ENCODE peak calls at places on chromosomes 6 and 20, in eight cellular contexts. One of them, this sample, is unnamed.

GRCh38 chr6:84403545-84403944 is 176.1 kb upstream of the CEP162 start:
- DNase-seq in uterus: no peak
- DNase-seq in body of pancreas: no peak
- DNase-seq in CD4-positive, alpha-beta T cell: no peak
- DNase-seq in psoas muscle: no peak
- DNase-seq in lung: no peak
- DNase-seq in HepG2: no peak
- DNase-seq in Panc1: no peak
- DNase-seq in this sample: no peak

GRCh38 chr6:125984311-125984710 is 2.0 kb upstream of the TRMT11 start:
- DNase-seq in uterus: no peak
- DNase-seq in body of pancreas: no peak
- DNase-seq in CD4-positive, alpha-beta T cell: no peak
- DNase-seq in psoas muscle: no peak
- DNase-seq in lung: no peak
- DNase-seq in HepG2: no peak
- DNase-seq in Panc1: no peak
- DNase-seq in this sample: no peak

GRCh38 chr6:9563996-9564395 is 850.9 kb downstream of the TFAP2A start:
- DNase-seq in uterus: no peak
- DNase-seq in body of pancreas: no peak
- DNase-seq in CD4-positive, alpha-beta T cell: no peak
- DNase-seq in psoas muscle: no peak
- DNase-seq in lung: no peak
- DNase-seq in HepG2: no peak
- DNase-seq in Panc1: no peak
- DNase-seq in this sample: no peak

GRCh38 chr20:16904751-16905150 is 156.6 kb downstream of the OTOR start:
- DNase-seq in uterus: no peak
- DNase-seq in body of pancreas: no peak
- DNase-seq in CD4-positive, alpha-beta T cell: no peak
- DNase-seq in psoas muscle: no peak
- DNase-seq in lung: no peak
- DNase-seq in HepG2: no peak
- DNase-seq in Panc1: no peak
- DNase-seq in this sample: no peak

GRCh38 chr6:101114703-101115102 is 233.6 kb upstream of the ASCC3 start:
- DNase-seq in uterus: no peak
- DNase-seq in body of pancreas: no peak
- DNase-seq in CD4-positive, alpha-beta T cell: no peak
- DNase-seq in psoas muscle: no peak
- DNase-seq in lung: no peak
- DNase-seq in HepG2: peak
- DNase-seq in Panc1: peak
- DNase-seq in this sample: no peak

GRCh38 chr20:25282034-25282781 is 34.3 kb downstream of the PYGB start:
- DNase-seq in uterus: peak
- DNase-seq in body of pancreas: peak
- DNase-seq in CD4-positive, alpha-beta T cell: no peak
- DNase-seq in psoas muscle: no peak
- DNase-seq in lung: no peak
- DNase-seq in HepG2: no peak
- DNase-seq in Panc1: no peak
- DNase-seq in this sample: no peak

GRCh38 chr6:83215131-83216047 is 22.2 kb downstream of the RWDD2A start:
- DNase-seq in uterus: peak
- DNase-seq in body of pancreas: peak
- DNase-seq in CD4-positive, alpha-beta T cell: peak
- DNase-seq in psoas muscle: peak
- DNase-seq in lung: peak
- DNase-seq in HepG2: peak
- DNase-seq in Panc1: no peak
- DNase-seq in this sample: no peak

GRCh38 chr6:116111552-116112528 is 11.2 kb downstream of the NT5DC1 start:
- DNase-seq in uterus: no peak
- DNase-seq in body of pancreas: peak
- DNase-seq in CD4-positive, alpha-beta T cell: no peak
- DNase-seq in psoas muscle: no peak
- DNase-seq in lung: no peak
- DNase-seq in HepG2: peak
- DNase-seq in Panc1: no peak
- DNase-seq in this sample: no peak

GRCh38 chr20:62458256-62459251 is 17.2 kb downstream of the GATA5 start:
- DNase-seq in uterus: peak
- DNase-seq in body of pancreas: no peak
- DNase-seq in CD4-positive, alpha-beta T cell: no peak
- DNase-seq in psoas muscle: no peak
- DNase-seq in lung: no peak
- DNase-seq in HepG2: no peak
- DNase-seq in Panc1: no peak
- DNase-seq in this sample: no peak

GRCh38 chr6:88864347-88865057 is 98.9 kb downstream of the RNGTT start:
- DNase-seq in uterus: no peak
- DNase-seq in body of pancreas: no peak
- DNase-seq in CD4-positive, alpha-beta T cell: no peak
- DNase-seq in psoas muscle: no peak
- DNase-seq in lung: no peak
- DNase-seq in HepG2: no peak
- DNase-seq in Panc1: no peak
- DNase-seq in this sample: no peak

GRCh38 chr6:157592566-157592965 is 211.6 kb downstream of the ZDHHC14 start:
- DNase-seq in uterus: no peak
- DNase-seq in body of pancreas: no peak
- DNase-seq in CD4-positive, alpha-beta T cell: no peak
- DNase-seq in psoas muscle: no peak
- DNase-seq in lung: no peak
- DNase-seq in HepG2: no peak
- DNase-seq in Panc1: no peak
- DNase-seq in this sample: no peak

GRCh38 chr20:44288252-44288651 is 22.8 kb downstream of the FITM2 start:
- DNase-seq in uterus: no peak
- DNase-seq in body of pancreas: no peak
- DNase-seq in CD4-positive, alpha-beta T cell: no peak
- DNase-seq in psoas muscle: no peak
- DNase-seq in lung: no peak
- DNase-seq in HepG2: peak
- DNase-seq in Panc1: no peak
- DNase-seq in this sample: no peak

GRCh38 chr20:49717693-49718092 is 4.0 kb upstream of the B4GALT5 start:
- DNase-seq in uterus: no peak
- DNase-seq in body of pancreas: no peak
- DNase-seq in CD4-positive, alpha-beta T cell: no peak
- DNase-seq in psoas muscle: peak
- DNase-seq in lung: no peak
- DNase-seq in HepG2: peak
- DNase-seq in Panc1: peak
- DNase-seq in this sample: no peak

GRCh38 chr6:115717062-115717461 is 343.6 kb downstream of the FRK start:
- DNase-seq in uterus: no peak
- DNase-seq in body of pancreas: no peak
- DNase-seq in CD4-positive, alpha-beta T cell: no peak
- DNase-seq in psoas muscle: no peak
- DNase-seq in lung: no peak
- DNase-seq in HepG2: no peak
- DNase-seq in Panc1: no peak
- DNase-seq in this sample: no peak

GRCh38 chr20:44690781-44691423 is 24.3 kb upstream of the CCN5 start:
- DNase-seq in uterus: no peak
- DNase-seq in body of pancreas: no peak
- DNase-seq in CD4-positive, alpha-beta T cell: no peak
- DNase-seq in psoas muscle: no peak
- DNase-seq in lung: no peak
- DNase-seq in HepG2: no peak
- DNase-seq in Panc1: no peak
- DNase-seq in this sample: no peak

GRCh38 chr6:31418251-31418650 is 14.9 kb downstream of the MICA start:
- DNase-seq in uterus: no peak
- DNase-seq in body of pancreas: no peak
- DNase-seq in CD4-positive, alpha-beta T cell: no peak
- DNase-seq in psoas muscle: no peak
- DNase-seq in lung: no peak
- DNase-seq in HepG2: no peak
- DNase-seq in Panc1: no peak
- DNase-seq in this sample: no peak

GRCh38 chr6:25388776-25389175 is 109.6 kb downstream of the CARMIL1 start:
- DNase-seq in uterus: no peak
- DNase-seq in body of pancreas: no peak
- DNase-seq in CD4-positive, alpha-beta T cell: no peak
- DNase-seq in psoas muscle: no peak
- DNase-seq in lung: no peak
- DNase-seq in HepG2: no peak
- DNase-seq in Panc1: no peak
- DNase-seq in this sample: no peak

GRCh38 chr6:157466340-157466643 is 85.3 kb downstream of the ZDHHC14 start:
- DNase-seq in uterus: no peak
- DNase-seq in body of pancreas: no peak
- DNase-seq in CD4-positive, alpha-beta T cell: no peak
- DNase-seq in psoas muscle: no peak
- DNase-seq in lung: no peak
- DNase-seq in HepG2: no peak
- DNase-seq in Panc1: no peak
- DNase-seq in this sample: no peak

GRCh38 chr6:105344971-105345370 is 57.9 kb downstream of the PREP start:
- DNase-seq in uterus: no peak
- DNase-seq in body of pancreas: no peak
- DNase-seq in CD4-positive, alpha-beta T cell: no peak
- DNase-seq in psoas muscle: no peak
- DNase-seq in lung: no peak
- DNase-seq in HepG2: no peak
- DNase-seq in Panc1: no peak
- DNase-seq in this sample: no peak

GRCh38 chr6:105348897-105349296 is 54.0 kb downstream of the PREP start:
- DNase-seq in uterus: no peak
- DNase-seq in body of pancreas: no peak
- DNase-seq in CD4-positive, alpha-beta T cell: no peak
- DNase-seq in psoas muscle: no peak
- DNase-seq in lung: no peak
- DNase-seq in HepG2: no peak
- DNase-seq in Panc1: no peak
- DNase-seq in this sample: no peak

GRCh38 chr6:105345506-105345905 is 57.4 kb downstream of the PREP start:
- DNase-seq in uterus: no peak
- DNase-seq in body of pancreas: no peak
- DNase-seq in CD4-positive, alpha-beta T cell: no peak
- DNase-seq in psoas muscle: no peak
- DNase-seq in lung: no peak
- DNase-seq in HepG2: no peak
- DNase-seq in Panc1: no peak
- DNase-seq in this sample: no peak

DNA sequence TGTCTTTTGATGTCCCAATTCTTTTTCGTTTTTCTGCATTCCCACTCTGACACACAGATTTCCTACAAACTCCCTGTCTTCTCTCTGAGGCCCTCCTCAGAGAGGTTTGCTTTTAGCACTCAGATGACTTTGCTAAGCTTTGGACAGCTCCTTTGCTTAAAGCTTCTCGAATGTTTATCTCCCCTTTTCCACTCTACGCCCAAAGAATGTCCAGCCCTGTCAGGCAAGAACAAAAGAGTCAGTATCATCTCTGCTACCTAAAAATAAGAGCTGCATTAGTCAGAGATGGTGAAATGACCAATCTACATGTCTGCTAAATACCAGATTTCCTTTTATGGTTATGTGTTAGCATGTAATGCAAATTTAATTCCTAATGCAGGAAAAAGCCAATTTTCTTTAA is 56.8 kb downstream of the PREP start:
- DNase-seq in uterus: no peak
- DNase-seq in body of pancreas: no peak
- DNase-seq in CD4-positive, alpha-beta T cell: no peak
- DNase-seq in psoas muscle: no peak
- DNase-seq in lung: no peak
- DNase-seq in HepG2: peak
- DNase-seq in Panc1: no peak
- DNase-seq in this sample: no peak
- H3K27ac ChIP-seq in uterus: no peak
- H3K27ac ChIP-seq in body of pancreas: no peak
- H3K27ac ChIP-seq in CD4-positive, alpha-beta T cell: no peak
- H3K27ac ChIP-seq in psoas muscle: peak
- H3K27ac ChIP-seq in lung: no peak
- H3K27ac ChIP-seq in HepG2: no peak
- H3K27ac ChIP-seq in Panc1: no peak
- H3K27ac ChIP-seq in this sample: no peak

GRCh38 chr6:44675449-44675848 is 287.9 kb downstream of the CDC5L start:
- DNase-seq in uterus: no peak
- DNase-seq in body of pancreas: no peak
- DNase-seq in CD4-positive, alpha-beta T cell: no peak
- DNase-seq in psoas muscle: no peak
- DNase-seq in lung: no peak
- DNase-seq in HepG2: no peak
- DNase-seq in Panc1: no peak
- DNase-seq in this sample: no peak
- H3K27ac ChIP-seq in uterus: no peak
- H3K27ac ChIP-seq in body of pancreas: no peak
- H3K27ac ChIP-seq in CD4-positive, alpha-beta T cell: no peak
- H3K27ac ChIP-seq in psoas muscle: no peak
- H3K27ac ChIP-seq in lung: no peak
- H3K27ac ChIP-seq in HepG2: no peak
- H3K27ac ChIP-seq in Panc1: no peak
- H3K27ac ChIP-seq in this sample: no peak

DNA sequence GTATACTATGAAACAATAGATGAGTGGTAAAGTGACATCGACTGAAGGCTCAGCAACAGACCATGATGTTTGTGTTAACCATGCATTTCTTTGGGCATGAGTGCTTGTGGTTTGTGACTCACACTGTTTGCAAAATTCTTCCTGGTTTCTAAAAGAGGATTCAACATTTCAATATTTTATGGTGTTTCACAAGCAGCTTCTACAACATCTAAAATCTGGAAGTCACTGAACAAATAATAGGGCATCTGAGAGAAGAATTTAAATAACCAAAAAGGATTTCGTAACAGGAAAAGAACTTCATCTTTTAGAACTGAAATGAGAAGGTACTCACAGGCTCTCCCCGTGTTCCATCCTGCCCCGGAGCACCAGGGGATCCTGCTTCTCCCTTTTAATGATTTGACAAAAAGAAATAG is 146.2 kb downstream of the COL21A1 start:
- DNase-seq in uterus: no peak
- DNase-seq in body of pancreas: no peak
- DNase-seq in CD4-positive, alpha-beta T cell: no peak
- DNase-seq in psoas muscle: no peak
- DNase-seq in lung: no peak
- DNase-seq in HepG2: peak
- DNase-seq in Panc1: peak
- DNase-seq in this sample: no peak
- H3K27ac ChIP-seq in uterus: no peak
- H3K27ac ChIP-seq in body of pancreas: no peak
- H3K27ac ChIP-seq in CD4-positive, alpha-beta T cell: no peak
- H3K27ac ChIP-seq in psoas muscle: no peak
- H3K27ac ChIP-seq in lung: no peak
- H3K27ac ChIP-seq in HepG2: no peak
- H3K27ac ChIP-seq in Panc1: peak
- H3K27ac ChIP-seq in this sample: no peak

DNA sequence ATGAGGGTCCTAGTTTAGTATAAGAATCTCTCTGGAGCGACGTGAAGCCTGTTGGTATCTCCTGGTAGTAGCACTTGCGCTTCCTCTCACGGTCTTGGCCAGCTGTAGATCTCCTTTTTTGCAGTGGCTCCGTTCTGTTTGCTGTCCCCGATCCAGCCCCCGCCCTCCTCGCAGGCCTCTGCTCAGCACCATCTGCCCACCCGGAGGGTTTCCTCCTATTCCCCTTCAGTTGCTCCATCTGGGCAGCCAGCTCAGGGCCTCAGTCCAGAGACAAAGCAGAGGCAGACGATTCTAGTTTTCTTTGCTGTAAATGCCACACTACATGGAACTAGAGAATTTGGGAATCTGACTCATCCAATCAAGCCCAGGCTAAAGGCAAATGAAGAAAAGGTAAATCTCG is 126.6 kb downstream of the TIAM2 start:
- DNase-seq in uterus: peak
- DNase-seq in body of pancreas: no peak
- DNase-seq in CD4-positive, alpha-beta T cell: no peak
- DNase-seq in psoas muscle: peak
- DNase-seq in lung: no peak
- DNase-seq in HepG2: no peak
- DNase-seq in Panc1: no peak
- DNase-seq in this sample: no peak
- H3K27ac ChIP-seq in uterus: peak
- H3K27ac ChIP-seq in body of pancreas: no peak
- H3K27ac ChIP-seq in CD4-positive, alpha-beta T cell: no peak
- H3K27ac ChIP-seq in psoas muscle: no peak
- H3K27ac ChIP-seq in lung: no peak
- H3K27ac ChIP-seq in HepG2: no peak
- H3K27ac ChIP-seq in Panc1: no peak
- H3K27ac ChIP-seq in this sample: no peak

This sample was measured in caudate nucleus.